ENCODE peak calls at places on chromosomes 12 and 14, in nine cellular contexts. I is mammary epithelial cell, E is IMR-90, C is NT2/D1, F is HCT116, W is adipocyte, X is GM23248, R is neuronal stem cell, G is mesendoderm. N is an unnamed sample. For H3K4me1, the result is how much of the 10 kb centered on the place peaks cover.

GRCh38 chr14:36604757-36605505 is 22.5 kb upstream of the NKX2-8 start:
- DNase-seq in F (peak), I (peak), W (peak), R (peak), E (peak), C (peak), G (peak), X (peak), N (peak)

GRCh38 chr14:59771577-59771976 is 99.0 kb downstream of the RTN1 start:
- DNase-seq in E (peak), G (no peak), I (no peak), R (no peak), X (peak), F (no peak), W (no peak), C (no peak), N (peak)

GRCh38 chr12:94195483-94195882 is 47.1 kb downstream of the PLXNC1 start:
- DNase-seq in W (no peak), F (no peak), I (no peak), G (no peak), X (no peak), R (no peak), C (no peak), E (no peak), N (no peak)

GRCh38 chr14:29039171-29039570 is 272.6 kb downstream of the FOXG1 start:
- DNase-seq in R (no peak), G (peak), C (no peak), F (no peak), I (no peak), E (peak), W (peak), X (peak), N (peak)

GRCh38 chr14:65704412-65704811 is 291.9 kb downstream of the FUT8 start:
- DNase-seq in R (no peak), X (peak), W (peak), I (no peak), G (no peak), E (peak), F (no peak), C (no peak), N (peak)

GRCh38 chr12:132606466-132606865 is 3.9 kb downstream of the LRCOL1 start:
- DNase-seq in W (no peak), E (no peak), X (peak), R (no peak), F (no peak), C (no peak), I (no peak), G (no peak), N (no peak)

GRCh38 chr14:22487401-22487800 is 101.6 kb downstream of the DAD1 start:
- DNase-seq in F (no peak), X (peak), G (no peak), E (no peak), R (no peak), W (no peak), I (no peak), C (no peak), N (no peak)

GRCh38 chr12:40946612-40947194 is 241.4 kb upstream of the PDZRN4 start:
- DNase-seq in I (no peak), F (peak), X (peak), R (peak), G (peak), E (peak), W (peak), C (no peak), N (peak)

GRCh38 chr14:67940476-67940875 is 120.9 kb downstream of the RAD51B start:
- DNase-seq in W (peak), R (no peak), I (no peak), F (no peak), C (no peak), X (peak), E (peak), G (no peak), N (peak)

GRCh38 chr12:63164911-63165310 is 13.9 kb upstream of the AVPR1A start:
- DNase-seq in G (no peak), W (no peak), E (no peak), F (no peak), C (no peak), I (no peak), R (no peak), X (no peak), N (no peak)

GRCh38 chr12:14577344-14577743 is 9.7 kb upstream of the PLBD1 start:
- DNase-seq in R (no peak), I (peak), X (peak), G (no peak), C (no peak), W (no peak), E (no peak), F (no peak), N (peak)

GRCh38 chr12:45350861-45351260 is 135.0 kb downstream of the ANO6 start:
- DNase-seq in W (no peak), G (no peak), R (no peak), I (peak), F (no peak), C (no peak), E (no peak), X (peak), N (no peak)

DNA sequence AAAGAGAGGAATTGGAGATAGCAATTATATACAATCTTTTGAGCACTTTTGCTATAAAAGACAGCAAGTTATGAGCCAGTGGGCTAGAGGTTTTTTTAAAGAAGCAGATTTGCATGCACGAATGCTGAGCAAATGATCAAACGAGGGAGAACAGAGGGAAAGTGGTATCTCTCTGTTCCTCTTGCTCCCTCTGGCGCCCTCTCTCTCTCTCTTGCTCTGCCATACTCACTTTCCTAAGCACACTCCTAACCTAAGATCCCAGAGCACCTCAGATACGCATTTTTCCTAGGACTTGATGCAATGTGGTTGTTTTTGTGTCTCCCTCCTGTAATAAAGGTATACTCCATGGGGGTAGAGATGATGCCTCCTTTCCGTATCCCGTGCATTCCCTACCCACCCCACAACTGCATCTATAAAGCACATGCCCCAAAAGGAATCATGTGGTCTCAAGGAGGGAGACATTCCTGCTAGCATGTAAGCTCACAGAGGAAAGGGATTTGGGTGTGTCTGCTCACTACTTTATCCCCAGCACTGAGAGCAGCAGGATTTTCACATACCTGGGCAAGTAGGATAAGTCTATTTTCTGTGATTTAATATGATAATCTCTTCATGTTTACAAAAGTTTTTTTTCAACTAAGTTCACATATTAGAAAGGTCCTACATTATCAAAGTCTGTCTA is 270.2 kb downstream of the SSPN start:
- DNase-seq in I (no peak), R (no peak), G (peak), C (peak), F (no peak), X (no peak), W (peak), E (no peak), N (peak)
- H3K4me1 ChIP-seq in I (under half), R (under half), G (under half), C (under half), F (under half), X (under half), W (under half), E (under half), N (under half)

GRCh38 chr12:191541-191940 is 22.4 kb downstream of the SLC6A12 start:
- DNase-seq in I (no peak), E (no peak), W (no peak), X (no peak), F (no peak), G (no peak), R (no peak), C (no peak), N (no peak)

GRCh38 chr12:186006-186625 is 27.8 kb downstream of the SLC6A12 start:
- DNase-seq in R (no peak), G (no peak), E (no peak), W (no peak), I (no peak), C (no peak), X (no peak), F (no peak), N (no peak)

GRCh38 chr12:189622-189962 is 24.4 kb downstream of the SLC6A12 start:
- DNase-seq in I (no peak), G (no peak), F (no peak), X (no peak), W (no peak), E (no peak), C (no peak), R (no peak), N (no peak)

GRCh38 chr12:190881-191280 is 23.1 kb downstream of the SLC6A12 start:
- DNase-seq in F (no peak), G (no peak), C (no peak), E (no peak), R (no peak), X (no peak), I (no peak), W (no peak), N (no peak)

DNA sequence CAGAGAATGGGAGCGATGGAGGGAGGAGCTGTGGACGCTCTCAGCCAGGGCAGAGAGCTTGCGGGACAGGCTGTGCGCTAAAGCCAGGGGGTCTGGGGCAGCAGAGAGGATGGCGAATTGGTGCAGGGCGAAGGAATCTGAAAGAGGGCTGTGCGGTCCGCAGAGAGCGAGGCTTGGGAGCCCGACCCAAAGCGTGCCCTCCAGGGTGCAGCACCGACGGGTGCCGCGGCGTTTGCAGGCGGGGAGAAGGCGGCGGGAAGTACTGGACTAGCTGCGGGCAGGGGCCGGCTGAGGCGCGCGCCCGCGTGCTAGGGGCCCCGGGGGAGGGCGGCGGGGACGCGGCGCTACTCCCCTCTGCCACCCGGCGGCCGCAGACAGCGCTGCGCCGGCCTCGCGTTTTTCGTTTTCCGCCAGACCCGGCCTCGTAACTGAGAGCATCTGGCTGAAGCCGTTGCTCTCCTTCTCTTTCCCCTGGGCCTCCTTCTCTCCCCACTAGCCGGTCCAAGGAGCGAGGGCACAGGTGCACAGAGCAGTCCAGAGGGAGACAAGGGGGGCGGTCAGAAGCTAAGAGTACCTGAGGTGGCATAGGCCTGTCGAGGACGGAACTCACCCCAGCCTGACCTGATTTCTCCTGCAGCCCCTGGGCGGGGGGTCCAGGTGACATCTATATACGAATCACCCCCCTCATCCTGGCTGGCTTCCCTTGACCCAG is 24.9 kb downstream of the SLC6A12 start:
- DNase-seq in F (no peak), C (peak), E (peak), R (peak), W (peak), X (peak), G (peak), I (no peak), N (peak)
- H3K9ac ChIP-seq in F (no peak), C (peak), E (peak), R (peak), W (peak), X (peak), G (peak), I (no peak), N (peak)

GRCh38 chr14:97368900-97369564 is 571.9 kb downstream of the VRK1 start:
- DNase-seq in G (no peak), F (no peak), W (no peak), R (no peak), C (no peak), E (no peak), I (no peak), X (no peak), N (no peak)
- H3K4me1 ChIP-seq in G (under half), F (under half), W (under half), R (under half), C (under half), E (under half), I (under half), X (under half), N (under half)

GRCh38 chr14:76933515-76933914 is 95.0 kb downstream of the IRF2BPL start:
- DNase-seq in F (no peak), W (no peak), E (no peak), G (no peak), I (no peak), C (no peak), R (no peak), X (no peak), N (no peak)

GRCh38 chr14:76931629-76932402 is 96.7 kb downstream of the IRF2BPL start:
- DNase-seq in F (no peak), R (no peak), I (no peak), G (no peak), W (no peak), X (no peak), C (no peak), E (no peak), N (no peak)

GRCh38 chr14:76928301-76928700 is 100.2 kb downstream of the IRF2BPL start:
- DNase-seq in C (no peak), E (no peak), W (no peak), F (no peak), R (no peak), I (no peak), X (peak), G (no peak), N (no peak)

GRCh38 chr14:76929927-76930326 is 98.6 kb downstream of the IRF2BPL start:
- DNase-seq in R (no peak), X (peak), I (peak), G (peak), W (no peak), E (no peak), F (no peak), C (no peak), N (no peak)

DNA sequence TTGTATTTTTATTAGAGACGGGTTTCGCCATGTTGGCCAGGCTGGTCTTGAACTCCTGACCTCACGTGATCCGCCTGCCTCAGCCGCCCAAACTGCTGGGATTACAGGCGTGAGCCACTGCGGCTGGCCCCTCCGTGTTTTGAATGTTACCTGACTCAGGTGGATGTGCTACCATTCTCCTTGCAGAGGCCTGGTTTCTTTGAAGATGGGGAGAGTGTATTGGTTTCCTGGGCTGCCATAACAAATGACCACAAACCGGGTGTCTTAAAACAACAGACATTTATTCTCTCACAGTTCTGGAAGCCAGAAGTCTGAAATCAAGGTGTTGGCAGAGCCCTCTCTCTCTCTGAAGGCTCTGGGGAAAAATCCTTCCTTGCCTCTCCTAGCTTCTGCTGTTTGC is 98.0 kb downstream of the IRF2BPL start:
- DNase-seq in C (no peak), F (no peak), G (no peak), X (no peak), I (no peak), R (no peak), W (no peak), E (no peak), N (no peak)
- H3K9ac ChIP-seq in C (no peak), F (no peak), G (no peak), X (no peak), I (no peak), R (no peak), W (no peak), E (no peak), N (no peak)

DNA sequence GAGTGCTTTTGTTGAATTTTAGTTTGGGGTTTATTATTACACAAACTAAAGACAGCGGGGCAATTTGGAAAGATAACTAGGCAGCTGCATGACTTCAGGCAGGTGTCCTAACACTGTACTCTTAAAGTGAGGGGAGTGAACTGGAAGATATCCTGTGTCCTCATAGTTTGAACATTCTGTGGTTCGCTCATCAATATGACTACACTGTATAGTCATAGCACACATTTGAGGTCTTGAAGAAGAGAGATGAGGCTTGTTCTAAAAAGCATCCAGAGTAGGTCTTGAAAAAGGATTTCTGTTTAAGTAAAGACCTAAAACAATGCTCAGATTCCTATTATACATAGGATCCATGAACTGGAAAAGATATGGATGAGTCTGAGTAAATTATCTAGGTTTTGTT is 1.8 kb upstream of the MAP3K9 start:
- DNase-seq in E (peak), R (no peak), I (peak), F (no peak), G (no peak), C (no peak), W (no peak), X (no peak), N (no peak)
- H3K4me1 ChIP-seq in E (under half), R (under half), I (under half), F (under half), G (under half), C (under half), W (under half), X (under half), N (under half)

GRCh38 chr14:26021759-26022158 is 576.1 kb downstream of the NOVA1 start:
- DNase-seq in X (no peak), R (no peak), E (no peak), W (no peak), I (no peak), C (no peak), F (no peak), G (no peak), N (no peak)

DNA sequence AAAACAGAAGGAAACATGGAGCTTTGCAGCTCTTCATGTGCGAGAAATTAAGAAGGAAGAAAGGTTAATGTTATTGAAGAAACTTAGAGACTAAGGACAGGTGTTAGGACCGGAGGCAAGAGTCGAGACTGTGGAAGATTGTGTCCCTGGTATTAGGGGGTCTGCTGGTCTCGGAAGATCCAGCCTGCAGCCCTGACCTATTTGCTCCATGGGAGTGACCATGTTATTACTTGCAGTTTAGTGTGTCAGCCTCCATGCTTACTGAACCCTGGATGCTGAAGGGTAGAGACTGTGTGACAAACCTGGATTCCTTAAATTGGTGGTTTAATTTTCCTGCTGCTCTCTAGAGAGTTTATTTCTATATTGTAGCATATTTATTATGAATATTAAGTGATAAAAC is 580.6 kb downstream of the NOVA1 start:
- DNase-seq in W (no peak), C (peak), F (no peak), E (no peak), I (no peak), G (no peak), R (no peak), X (no peak), N (no peak)
- H3K9ac ChIP-seq in W (no peak), C (no peak), F (no peak), E (no peak), I (no peak), G (no peak), R (no peak), X (no peak), N (no peak)

N was measured in astrocyte.